ENCODE peak calls at places on chromosomes 5 and 9, in seven cellular contexts. E is CD4-positive, alpha-beta memory T cell; L is NCI-H1105; F is hypothalamus; A is AG08396; C is substantia nigra; N is HTR-8/SVneo. V is an unnamed sample.

GRCh38 chr5:109630109-109630508 is 59.6 kb upstream of the MAN2A1 start:
- DNase-seq in A (no peak), L (no peak), E (no peak), C (no peak), N (no peak), F (no peak), V (no peak)

GRCh38 chr5:141507387-141508091 is 18.7 kb downstream of the PCDHGC5 start:
- DNase-seq in A (peak), L (no peak), C (no peak), F (no peak), E (no peak), N (no peak), V (no peak)

GRCh38 chr9:87263291-87263690 is 234.4 kb upstream of the DAPK1 start:
- DNase-seq in N (no peak), E (no peak), F (no peak), A (no peak), C (no peak), L (no peak), V (no peak)

GRCh38 chr5:56414056-56414455 is 180.9 kb upstream of the ANKRD55 start:
- DNase-seq in C (no peak), E (no peak), F (no peak), A (no peak), L (no peak), N (no peak), V (no peak)

GRCh38 chr9:136198605-136199083 is 6.3 kb downstream of the LHX3 start:
- DNase-seq in A (no peak), F (no peak), L (no peak), C (no peak), N (no peak), E (no peak), V (no peak)

GRCh38 chr5:102857090-102857818 is 102.1 kb downstream of the PAM start:
- DNase-seq in F (no peak), L (no peak), E (no peak), A (peak), N (no peak), C (no peak), V (no peak)

GRCh38 chr9:80994892-80995291 is 694.5 kb downstream of the TLE1 start:
- DNase-seq in N (no peak), F (no peak), C (no peak), L (no peak), E (no peak), A (no peak), V (no peak)

GRCh38 chr9:9855503-9856078 is 757.2 kb downstream of the PTPRD start:
- DNase-seq in E (no peak), A (no peak), C (no peak), N (no peak), L (no peak), F (no peak), V (no peak)

GRCh38 chr5:33068786-33069185 is 357.7 kb downstream of the NPR3 start:
- DNase-seq in E (no peak), L (no peak), C (no peak), F (no peak), N (no peak), A (no peak), V (no peak)

GRCh38 chr9:82532504-82532903 is 530.4 kb downstream of the RASEF start:
- DNase-seq in L (no peak), E (no peak), C (no peak), A (peak), F (no peak), N (no peak), V (no peak)

GRCh38 chr5:1725641-1726468 is 73.8 kb downstream of the MRPL36 start:
- DNase-seq in C (no peak), A (no peak), E (no peak), N (no peak), L (no peak), F (no peak), V (peak)

GRCh38 chr9:112065781-112066606 is 109.1 kb downstream of the SUSD1 start:
- DNase-seq in N (no peak), C (no peak), E (no peak), A (no peak), L (peak), F (no peak), V (no peak)

GRCh38 chr5:149174847-149175234 is 33.5 kb downstream of the ABLIM3 start:
- DNase-seq in C (no peak), L (no peak), E (no peak), N (no peak), A (no peak), F (no peak), V (no peak)

GRCh38 chr9:130923611-130924447 is 15.2 kb downstream of the FIBCD1 start:
- DNase-seq in C (no peak), N (no peak), E (no peak), F (no peak), L (no peak), A (no peak), V (no peak)

GRCh38 chr9:27303219-27303618 is 6.3 kb upstream of the EQTN start:
- DNase-seq in L (no peak), E (no peak), A (peak), N (peak), F (no peak), C (no peak), V (no peak)

GRCh38 chr5:73393606-73394489 is 54.7 kb downstream of the FOXD1 start:
- DNase-seq in F (no peak), L (no peak), A (no peak), C (no peak), N (no peak), E (no peak), V (no peak)

GRCh38 chr9:127283917-127284316 is 19.3 kb downstream of the GARNL3 start:
- DNase-seq in E (peak), A (peak), L (no peak), N (no peak), C (peak), F (no peak), V (no peak)

GRCh38 chr5:181281077-181281983 is 20.4 kb upstream of the TRIM52 start:
- DNase-seq in C (no peak), F (no peak), E (no peak), A (no peak), L (no peak), N (no peak), V (peak)

GRCh38 chr5:68139601-68140441 is 75.7 kb upstream of the PIK3R1 start:
- DNase-seq in F (no peak), L (peak), N (no peak), E (no peak), A (no peak), C (no peak), V (no peak)

GRCh38 chr9:68780735-68781134 is 75.7 kb downstream of the PIP5K1B start:
- DNase-seq in E (no peak), N (no peak), A (no peak), F (no peak), L (no peak), C (no peak), V (no peak)

GRCh38 chr9:132078369-132079356 is 1.0 kb downstream of the MED27 start:
- DNase-seq in F (no peak), N (no peak), L (peak), C (no peak), A (no peak), E (peak), V (no peak)

GRCh38 chr9:129486496-129487306 is 134.2 kb downstream of the C9orf50 start:
- DNase-seq in A (peak), L (no peak), N (no peak), F (no peak), C (peak), E (no peak), V (peak)

GRCh38 chr9:129665008-129665771 is at the start of gene PRRX2:
- DNase-seq in N (peak), C (no peak), E (peak), F (no peak), L (no peak), A (peak), V (no peak)

GRCh38 chr5:82174128-82174918 is 103.8 kb downstream of the RPS23 start:
- DNase-seq in A (peak), E (peak), N (peak), C (peak), L (peak), F (peak), V (no peak)

GRCh38 chr5:179762079-179762780 is 29.6 kb downstream of the MAML1 start:
- DNase-seq in F (no peak), L (no peak), N (no peak), E (peak), A (no peak), C (peak), V (no peak)